ENCODE peak calls at places on chromosomes 3 and 15, in ten cellular contexts. One of them, this sample, is unnamed.

GRCh38 chr15:43771816-43772215 is 5.0 kb downstream of the ELL3 start:
- DNase-seq in sigmoid colon: no peak
- DNase-seq in stomach: no peak
- DNase-seq in HepG2: no peak
- DNase-seq in suprapubic skin: no peak
- DNase-seq in transverse colon: no peak
- DNase-seq in endothelial cell of umbilical vein: no peak
- DNase-seq in GM12878: no peak
- DNase-seq in Panc1: no peak
- DNase-seq in breast epithelium: no peak
- DNase-seq in this sample: no peak

GRCh38 chr15:79967331-79968182 is 3.4 kb downstream of the BCL2A1 start:
- DNase-seq in sigmoid colon: no peak
- DNase-seq in suprapubic skin: no peak
- DNase-seq in endothelial cell of umbilical vein: no peak
- DNase-seq in stomach: no peak
- DNase-seq in breast epithelium: no peak
- DNase-seq in GM12878: no peak
- DNase-seq in transverse colon: no peak
- DNase-seq in HepG2: no peak
- DNase-seq in Panc1: peak
- DNase-seq in this sample: no peak

GRCh38 chr15:68511073-68511991 is 67.5 kb upstream of the CORO2B start:
- DNase-seq in breast epithelium: no peak
- DNase-seq in stomach: no peak
- DNase-seq in transverse colon: no peak
- DNase-seq in HepG2: no peak
- DNase-seq in sigmoid colon: no peak
- DNase-seq in Panc1: no peak
- DNase-seq in GM12878: no peak
- DNase-seq in suprapubic skin: no peak
- DNase-seq in endothelial cell of umbilical vein: no peak
- DNase-seq in this sample: peak

GRCh38 chr15:40964634-40965033 is 11.4 kb downstream of the CHAC1 start:
- DNase-seq in breast epithelium: no peak
- DNase-seq in stomach: no peak
- DNase-seq in GM12878: no peak
- DNase-seq in sigmoid colon: peak
- DNase-seq in suprapubic skin: no peak
- DNase-seq in endothelial cell of umbilical vein: no peak
- DNase-seq in HepG2: no peak
- DNase-seq in Panc1: no peak
- DNase-seq in transverse colon: no peak
- DNase-seq in this sample: no peak

GRCh38 chr15:47301481-47301880 is 415.8 kb upstream of the SEMA6D start:
- DNase-seq in breast epithelium: no peak
- DNase-seq in HepG2: no peak
- DNase-seq in suprapubic skin: no peak
- DNase-seq in sigmoid colon: no peak
- DNase-seq in GM12878: no peak
- DNase-seq in Panc1: no peak
- DNase-seq in endothelial cell of umbilical vein: no peak
- DNase-seq in transverse colon: peak
- DNase-seq in stomach: no peak
- DNase-seq in this sample: no peak

GRCh38 chr3:190012314-190012782 is 108.3 kb downstream of the P3H2 start:
- DNase-seq in sigmoid colon: no peak
- DNase-seq in stomach: no peak
- DNase-seq in breast epithelium: no peak
- DNase-seq in suprapubic skin: no peak
- DNase-seq in GM12878: no peak
- DNase-seq in transverse colon: no peak
- DNase-seq in HepG2: peak
- DNase-seq in endothelial cell of umbilical vein: peak
- DNase-seq in Panc1: peak
- DNase-seq in this sample: no peak

GRCh38 chr3:119257111-119257510 is 16.4 kb upstream of the B4GALT4 start:
- DNase-seq in breast epithelium: no peak
- DNase-seq in transverse colon: no peak
- DNase-seq in HepG2: no peak
- DNase-seq in endothelial cell of umbilical vein: no peak
- DNase-seq in GM12878: no peak
- DNase-seq in Panc1: no peak
- DNase-seq in stomach: no peak
- DNase-seq in suprapubic skin: no peak
- DNase-seq in sigmoid colon: no peak
- DNase-seq in this sample: no peak

GRCh38 chr3:173902866-173903265 is 505.3 kb downstream of the NLGN1 start:
- DNase-seq in suprapubic skin: no peak
- DNase-seq in HepG2: no peak
- DNase-seq in GM12878: no peak
- DNase-seq in endothelial cell of umbilical vein: no peak
- DNase-seq in transverse colon: no peak
- DNase-seq in sigmoid colon: no peak
- DNase-seq in stomach: no peak
- DNase-seq in breast epithelium: no peak
- DNase-seq in Panc1: no peak
- DNase-seq in this sample: no peak

GRCh38 chr3:155661730-155662129 is 83.1 kb downstream of the PLCH1 start:
- DNase-seq in endothelial cell of umbilical vein: no peak
- DNase-seq in stomach: no peak
- DNase-seq in HepG2: no peak
- DNase-seq in suprapubic skin: no peak
- DNase-seq in GM12878: no peak
- DNase-seq in transverse colon: no peak
- DNase-seq in breast epithelium: no peak
- DNase-seq in sigmoid colon: no peak
- DNase-seq in Panc1: no peak
- DNase-seq in this sample: no peak

GRCh38 chr3:155670320-155670719 is 74.6 kb downstream of the PLCH1 start:
- DNase-seq in stomach: no peak
- DNase-seq in suprapubic skin: no peak
- DNase-seq in Panc1: no peak
- DNase-seq in breast epithelium: no peak
- DNase-seq in sigmoid colon: no peak
- DNase-seq in endothelial cell of umbilical vein: no peak
- DNase-seq in transverse colon: no peak
- DNase-seq in GM12878: no peak
- DNase-seq in HepG2: no peak
- DNase-seq in this sample: no peak

GRCh38 chr3:155667988-155668387 is 76.9 kb downstream of the PLCH1 start:
- DNase-seq in transverse colon: no peak
- DNase-seq in stomach: no peak
- DNase-seq in endothelial cell of umbilical vein: no peak
- DNase-seq in GM12878: no peak
- DNase-seq in Panc1: no peak
- DNase-seq in HepG2: peak
- DNase-seq in sigmoid colon: no peak
- DNase-seq in suprapubic skin: no peak
- DNase-seq in breast epithelium: no peak
- DNase-seq in this sample: no peak

GRCh38 chr3:155661042-155661441 is 83.8 kb downstream of the PLCH1 start:
- DNase-seq in suprapubic skin: no peak
- DNase-seq in Panc1: no peak
- DNase-seq in HepG2: no peak
- DNase-seq in stomach: no peak
- DNase-seq in GM12878: no peak
- DNase-seq in transverse colon: no peak
- DNase-seq in breast epithelium: no peak
- DNase-seq in sigmoid colon: no peak
- DNase-seq in endothelial cell of umbilical vein: no peak
- DNase-seq in this sample: no peak

DNA sequence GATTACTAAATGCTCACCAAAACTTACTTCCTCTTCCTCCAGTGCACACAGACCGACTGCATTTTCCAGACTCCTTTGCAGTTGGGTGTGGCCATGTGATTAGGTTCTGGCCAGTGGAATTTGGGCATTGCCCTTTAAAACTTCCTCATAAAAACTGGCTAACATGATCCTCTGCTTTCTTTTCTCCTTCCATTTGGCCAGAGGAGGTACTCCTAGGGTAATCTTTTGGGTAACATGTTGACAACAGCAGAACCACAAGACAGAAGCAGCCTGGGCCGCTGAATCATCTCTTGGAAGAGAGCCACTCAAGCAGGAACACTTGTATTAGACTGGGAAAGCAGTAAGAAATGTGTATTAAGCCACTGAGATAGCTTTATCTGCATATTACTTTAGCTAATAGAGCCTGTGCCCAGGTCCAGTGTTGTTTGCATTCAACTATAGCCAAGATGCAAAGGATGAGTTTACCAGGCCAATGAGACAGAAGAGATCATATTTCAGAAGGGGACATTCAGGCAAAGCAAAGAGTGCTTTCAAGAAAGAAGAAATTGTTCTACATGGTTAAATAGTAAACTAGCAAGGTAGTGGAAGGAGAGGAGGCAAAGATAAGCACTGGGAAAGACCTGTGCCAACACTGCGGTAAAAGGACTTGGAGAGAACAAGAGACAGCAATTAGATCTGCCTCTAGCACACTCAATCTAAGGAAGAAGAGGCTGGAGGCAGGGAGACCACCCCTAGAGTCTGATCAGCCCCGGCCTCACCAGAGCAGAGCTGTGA is 79.8 kb downstream of the PLCH1 start:
- DNase-seq in endothelial cell of umbilical vein: no peak
- DNase-seq in sigmoid colon: peak
- DNase-seq in breast epithelium: no peak
- DNase-seq in transverse colon: peak
- DNase-seq in stomach: peak
- DNase-seq in HepG2: peak
- DNase-seq in GM12878: no peak
- DNase-seq in suprapubic skin: peak
- DNase-seq in Panc1: no peak
- DNase-seq in this sample: no peak
- TF ChIP-seq POLR2AphosphoS5 in endothelial cell of umbilical vein: no peak
- TF ChIP-seq POLR2AphosphoS5 in sigmoid colon: peak
- TF ChIP-seq POLR2AphosphoS5 in breast epithelium: peak
- TF ChIP-seq POLR2AphosphoS5 in transverse colon: peak
- TF ChIP-seq POLR2AphosphoS5 in stomach: peak
- TF ChIP-seq POLR2AphosphoS5 in HepG2: no peak
- TF ChIP-seq POLR2AphosphoS5 in GM12878: no peak
- TF ChIP-seq POLR2AphosphoS5 in suprapubic skin: no peak
- TF ChIP-seq POLR2AphosphoS5 in Panc1: no peak
- TF ChIP-seq POLR2AphosphoS5 in this sample: peak

DNA sequence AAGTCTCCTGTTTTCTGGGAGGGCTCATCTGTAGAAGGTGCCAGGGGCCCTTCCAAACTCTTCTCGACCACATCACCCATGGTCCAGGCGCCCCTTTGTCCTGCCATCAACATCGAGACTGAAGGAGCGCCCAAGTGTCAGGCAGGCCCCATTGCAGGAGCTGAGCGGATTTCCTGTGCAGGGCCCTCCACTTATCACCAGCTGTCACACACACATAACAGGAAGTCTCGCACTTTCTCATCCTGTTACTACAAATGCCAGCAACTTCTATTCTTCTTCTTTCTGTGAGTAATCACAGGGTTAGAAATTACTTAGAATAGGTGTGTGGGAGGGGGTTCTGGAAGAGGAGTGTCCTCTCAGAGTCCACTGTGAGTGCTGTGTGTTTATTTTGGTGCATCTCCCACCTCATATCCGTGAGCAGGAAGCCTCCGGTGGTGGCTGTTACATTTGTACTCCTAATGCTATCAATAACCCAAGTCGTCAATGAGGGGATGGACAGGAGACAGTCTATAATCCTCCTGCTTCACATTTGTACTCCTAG is at the start of gene KLHL6:
- DNase-seq in HepG2: no peak
- DNase-seq in stomach: peak
- DNase-seq in suprapubic skin: no peak
- DNase-seq in endothelial cell of umbilical vein: peak
- DNase-seq in breast epithelium: no peak
- DNase-seq in transverse colon: peak
- DNase-seq in sigmoid colon: no peak
- DNase-seq in GM12878: peak
- DNase-seq in Panc1: no peak
- DNase-seq in this sample: no peak
- H3K4me3 ChIP-seq in HepG2: no peak
- H3K4me3 ChIP-seq in stomach: peak
- H3K4me3 ChIP-seq in suprapubic skin: peak
- H3K4me3 ChIP-seq in endothelial cell of umbilical vein: peak
- H3K4me3 ChIP-seq in breast epithelium: peak
- H3K4me3 ChIP-seq in transverse colon: peak
- H3K4me3 ChIP-seq in sigmoid colon: no peak
- H3K4me3 ChIP-seq in GM12878: peak
- H3K4me3 ChIP-seq in Panc1: no peak
- H3K4me3 ChIP-seq in this sample: peak

DNA sequence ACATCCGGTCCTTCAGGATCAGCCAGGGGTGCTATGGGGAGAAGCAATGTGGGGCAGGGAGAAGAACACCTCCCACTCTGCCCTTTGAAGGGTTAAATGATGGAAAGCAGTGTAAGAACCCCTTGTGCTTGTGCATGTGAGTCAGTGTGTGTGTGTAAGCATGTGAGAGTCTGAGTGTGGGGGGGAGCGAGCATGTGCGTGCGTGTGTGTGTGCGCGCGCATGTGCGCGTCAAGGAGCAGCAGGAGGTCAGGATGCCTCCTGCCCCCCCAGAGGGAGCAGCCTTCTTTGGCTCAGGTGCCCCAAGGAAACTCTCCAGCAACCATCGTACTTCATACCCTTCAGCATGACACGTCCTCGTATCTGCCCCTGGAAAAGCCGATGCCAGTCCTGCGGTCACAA is 30.3 kb downstream of the GALNT15 start:
- DNase-seq in HepG2: no peak
- DNase-seq in breast epithelium: no peak
- DNase-seq in GM12878: no peak
- DNase-seq in endothelial cell of umbilical vein: no peak
- DNase-seq in Panc1: no peak
- DNase-seq in suprapubic skin: no peak
- DNase-seq in sigmoid colon: no peak
- DNase-seq in stomach: no peak
- DNase-seq in transverse colon: no peak
- DNase-seq in this sample: no peak
- TF ChIP-seq POLR2AphosphoS5 in HepG2: no peak
- TF ChIP-seq POLR2AphosphoS5 in breast epithelium: no peak
- TF ChIP-seq POLR2AphosphoS5 in GM12878: no peak
- TF ChIP-seq POLR2AphosphoS5 in endothelial cell of umbilical vein: no peak
- TF ChIP-seq POLR2AphosphoS5 in Panc1: no peak
- TF ChIP-seq POLR2AphosphoS5 in suprapubic skin: no peak
- TF ChIP-seq POLR2AphosphoS5 in sigmoid colon: no peak
- TF ChIP-seq POLR2AphosphoS5 in stomach: no peak
- TF ChIP-seq POLR2AphosphoS5 in transverse colon: no peak
- TF ChIP-seq POLR2AphosphoS5 in this sample: peak

GRCh38 chr3:4494807-4495200 is 1.7 kb downstream of the ITPR1 start:
- DNase-seq in suprapubic skin: no peak
- DNase-seq in breast epithelium: no peak
- DNase-seq in GM12878: no peak
- DNase-seq in endothelial cell of umbilical vein: no peak
- DNase-seq in sigmoid colon: no peak
- DNase-seq in stomach: no peak
- DNase-seq in Panc1: no peak
- DNase-seq in transverse colon: no peak
- DNase-seq in HepG2: no peak
- DNase-seq in this sample: no peak

GRCh38 chr3:4497005-4497692 is 4.0 kb downstream of the ITPR1 start:
- DNase-seq in Panc1: no peak
- DNase-seq in HepG2: no peak
- DNase-seq in breast epithelium: no peak
- DNase-seq in endothelial cell of umbilical vein: no peak
- DNase-seq in transverse colon: no peak
- DNase-seq in sigmoid colon: no peak
- DNase-seq in suprapubic skin: no peak
- DNase-seq in GM12878: no peak
- DNase-seq in stomach: no peak
- DNase-seq in this sample: no peak

GRCh38 chr3:4495294-4496110 is 2.4 kb downstream of the ITPR1 start:
- DNase-seq in transverse colon: no peak
- DNase-seq in sigmoid colon: no peak
- DNase-seq in stomach: no peak
- DNase-seq in GM12878: no peak
- DNase-seq in endothelial cell of umbilical vein: peak
- DNase-seq in Panc1: no peak
- DNase-seq in breast epithelium: no peak
- DNase-seq in suprapubic skin: no peak
- DNase-seq in HepG2: no peak
- DNase-seq in this sample: no peak

GRCh38 chr3:4498446-4498845 is 5.3 kb downstream of the ITPR1 start:
- DNase-seq in suprapubic skin: no peak
- DNase-seq in transverse colon: no peak
- DNase-seq in breast epithelium: no peak
- DNase-seq in sigmoid colon: no peak
- DNase-seq in endothelial cell of umbilical vein: no peak
- DNase-seq in stomach: no peak
- DNase-seq in GM12878: no peak
- DNase-seq in Panc1: no peak
- DNase-seq in HepG2: no peak
- DNase-seq in this sample: no peak

DNA sequence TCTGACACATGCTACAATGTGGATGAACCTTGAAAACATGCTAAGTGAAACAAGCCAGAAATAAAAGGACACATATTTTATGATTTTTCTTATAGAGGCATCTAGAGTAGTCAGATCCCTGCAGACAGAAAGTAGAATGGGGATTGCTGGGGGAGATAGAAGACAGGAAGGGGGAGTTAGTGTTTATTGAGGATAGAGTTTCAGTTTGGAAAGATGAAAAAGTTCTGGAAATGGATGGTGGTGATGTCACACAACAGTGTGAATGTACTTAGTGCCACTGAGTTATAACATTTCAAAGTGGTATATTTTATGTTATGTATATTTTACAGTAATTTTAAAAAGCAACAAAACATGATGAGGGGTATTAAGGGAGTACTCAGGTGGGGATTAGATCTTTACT is 4.7 kb downstream of the ITPR1 start:
- DNase-seq in sigmoid colon: no peak
- DNase-seq in endothelial cell of umbilical vein: no peak
- DNase-seq in HepG2: no peak
- DNase-seq in Panc1: no peak
- DNase-seq in suprapubic skin: no peak
- DNase-seq in stomach: no peak
- DNase-seq in breast epithelium: no peak
- DNase-seq in transverse colon: no peak
- DNase-seq in GM12878: no peak
- DNase-seq in this sample: no peak
- H3K4me3 ChIP-seq in sigmoid colon: no peak
- H3K4me3 ChIP-seq in endothelial cell of umbilical vein: no peak
- H3K4me3 ChIP-seq in HepG2: no peak
- H3K4me3 ChIP-seq in Panc1: no peak
- H3K4me3 ChIP-seq in suprapubic skin: no peak
- H3K4me3 ChIP-seq in stomach: no peak
- H3K4me3 ChIP-seq in breast epithelium: no peak
- H3K4me3 ChIP-seq in transverse colon: no peak
- H3K4me3 ChIP-seq in GM12878: no peak
- H3K4me3 ChIP-seq in this sample: no peak